ENCODE peak calls at places on chromosomes 1 and 21, in five cellular contexts. E is type B pancreatic cell, U is nephron progenitor cell, P is fibroblast of mammary gland, T is AG09309. F is an unnamed sample.

GRCh38 chr1:70044832-70045231 is 160.5 kb downstream of the LRRC40 start:
- DNase-seq in E (no peak), U (no peak), P (peak; percentile 77), T (peak; percentile 47), F (peak; percentile 60)

GRCh38 chr21:38267136-38267535 is 10.3 kb downstream of the KCNJ15 start:
- DNase-seq in E (no peak), U (no peak), P (peak; percentile 97), T (no peak), F (no peak)

GRCh38 chr1:2812939-2813653 is 11.6 kb upstream of the TTC34 start:
- DNase-seq in E (no peak), U (no peak), P (no peak), T (no peak), F (no peak)

GRCh38 chr1:101253976-101254660 is 17.3 kb downstream of the S1PR1 start:
- DNase-seq in E (no peak), U (no peak), P (peak; percentile 89), T (peak; percentile 55), F (peak; percentile 87)

GRCh38 chr1:52119722-52120121 is 22.2 kb upstream of the ZFYVE9 start:
- DNase-seq in E (no peak), U (no peak), P (no peak), T (no peak), F (no peak)

GRCh38 chr1:85818371-85818770 is 110.1 kb upstream of the ZNHIT6 start:
- DNase-seq in E (no peak), U (no peak), P (peak; percentile 63), T (peak; percentile 41), F (peak; percentile 52)

GRCh38 chr1:37189111-37189510 is 154.8 kb upstream of the GRIK3 start:
- DNase-seq in E (no peak), U (no peak), P (no peak), T (no peak), F (no peak)

GRCh38 chr1:183632964-183633363 is 2.6 kb downstream of the ARPC5 start:
- DNase-seq in E (no peak), U (no peak), P (no peak), T (no peak), F (no peak)

GRCh38 chr1:184167352-184167751 is 115.8 kb downstream of the TSEN15 start:
- DNase-seq in E (no peak), U (no peak), P (no peak), T (no peak), F (no peak)

GRCh38 chr1:221611930-221612777 is 129.7 kb downstream of the DUSP10 start:
- DNase-seq in E (no peak), U (no peak), P (peak; percentile 92), T (peak; percentile 61), F (peak; percentile 86)

GRCh38 chr1:87292684-87293493 is 35.8 kb upstream of the LMO4 start:
- DNase-seq in E (no peak), U (peak; percentile 77), P (peak; percentile 64), T (peak; percentile 4), F (peak; percentile 24)

GRCh38 chr1:194342484-194343262 is 1156.3 kb upstream of the B3GALT2 start:
- DNase-seq in E (no peak), U (peak; percentile 6), P (no peak), T (no peak), F (no peak)
- TF ChIP-seq CTCF in E (peak; percentile 40), U (peak; percentile 31), P (no peak), T (no peak), F (peak; percentile 26)

DNA sequence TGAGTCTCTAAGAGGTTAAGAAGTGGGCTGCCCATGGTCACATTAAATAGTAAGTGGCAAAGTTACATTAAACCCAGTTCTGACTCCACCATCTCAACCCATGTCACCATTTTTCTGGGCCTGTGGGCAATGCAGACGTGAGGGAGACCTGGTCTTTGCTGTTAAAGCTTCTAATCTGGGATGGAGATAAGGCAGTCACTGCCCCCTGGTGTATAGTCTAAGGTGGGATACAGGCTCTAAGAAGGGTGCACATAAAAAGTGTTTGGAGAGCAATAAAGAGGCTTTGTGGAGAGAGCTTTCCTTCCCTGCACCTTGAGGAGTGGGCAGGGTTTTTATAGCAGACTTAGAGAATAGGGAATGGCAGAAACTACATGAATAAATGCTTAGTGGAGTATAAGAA is 141.3 kb downstream of the ROR1 start:
- DNase-seq in E (no peak), U (no peak), P (peak; percentile 48), T (no peak), F (no peak)
- TF ChIP-seq CTCF in E (peak; percentile 58), U (peak; percentile 26), P (peak; percentile 35), T (peak; percentile 43), F (peak; percentile 68)

GRCh38 chr1:58932820-58933598 is 149.2 kb upstream of the JUN start:
- DNase-seq in E (no peak), U (no peak), P (peak; percentile 83), T (peak; percentile 66), F (peak; percentile 78)
- TF ChIP-seq CTCF in E (no peak), U (no peak), P (no peak), T (no peak), F (no peak)

DNA sequence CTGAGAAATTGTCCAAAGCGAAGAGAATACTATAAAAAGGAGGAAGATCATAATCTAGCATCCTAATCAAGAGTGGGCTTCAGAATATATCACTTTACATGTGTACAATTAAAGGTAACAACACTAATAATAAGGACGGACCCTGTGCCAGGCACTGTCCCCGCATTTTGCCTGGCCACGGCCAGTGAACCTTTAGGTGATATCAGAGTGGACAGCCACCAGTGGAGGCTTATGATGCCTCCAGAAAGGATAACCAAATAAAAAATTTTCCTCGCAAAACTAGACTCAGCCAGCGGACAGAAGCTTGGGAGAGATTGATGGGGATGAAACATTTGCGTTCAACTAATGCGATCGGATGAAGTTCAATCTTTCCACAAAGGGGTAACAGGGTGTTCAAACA is 436.4 kb downstream of the NPHP4 start:
- DNase-seq in E (no peak), U (no peak), P (no peak), T (no peak), F (no peak)
- TF ChIP-seq CTCF in E (no peak), U (no peak), P (no peak), T (no peak), F (no peak)

GRCh38 chr1:46673749-46674182 is 2.1 kb downstream of the TEX38 start:
- DNase-seq in E (no peak), U (no peak), P (peak; percentile 52), T (no peak), F (peak; percentile 22)

GRCh38 chr1:46670134-46670533 is 1.5 kb upstream of the TEX38 start:
- DNase-seq in E (no peak), U (no peak), P (no peak), T (no peak), F (no peak)

GRCh38 chr1:46671554-46671953 is at the start of gene TEX38:
- DNase-seq in E (no peak), U (no peak), P (no peak), T (no peak), F (no peak)

GRCh38 chr1:46665983-46666382 is 2.2 kb downstream of the ATPAF1 start:
- DNase-seq in E (no peak), U (no peak), P (no peak), T (no peak), F (no peak)

DNA sequence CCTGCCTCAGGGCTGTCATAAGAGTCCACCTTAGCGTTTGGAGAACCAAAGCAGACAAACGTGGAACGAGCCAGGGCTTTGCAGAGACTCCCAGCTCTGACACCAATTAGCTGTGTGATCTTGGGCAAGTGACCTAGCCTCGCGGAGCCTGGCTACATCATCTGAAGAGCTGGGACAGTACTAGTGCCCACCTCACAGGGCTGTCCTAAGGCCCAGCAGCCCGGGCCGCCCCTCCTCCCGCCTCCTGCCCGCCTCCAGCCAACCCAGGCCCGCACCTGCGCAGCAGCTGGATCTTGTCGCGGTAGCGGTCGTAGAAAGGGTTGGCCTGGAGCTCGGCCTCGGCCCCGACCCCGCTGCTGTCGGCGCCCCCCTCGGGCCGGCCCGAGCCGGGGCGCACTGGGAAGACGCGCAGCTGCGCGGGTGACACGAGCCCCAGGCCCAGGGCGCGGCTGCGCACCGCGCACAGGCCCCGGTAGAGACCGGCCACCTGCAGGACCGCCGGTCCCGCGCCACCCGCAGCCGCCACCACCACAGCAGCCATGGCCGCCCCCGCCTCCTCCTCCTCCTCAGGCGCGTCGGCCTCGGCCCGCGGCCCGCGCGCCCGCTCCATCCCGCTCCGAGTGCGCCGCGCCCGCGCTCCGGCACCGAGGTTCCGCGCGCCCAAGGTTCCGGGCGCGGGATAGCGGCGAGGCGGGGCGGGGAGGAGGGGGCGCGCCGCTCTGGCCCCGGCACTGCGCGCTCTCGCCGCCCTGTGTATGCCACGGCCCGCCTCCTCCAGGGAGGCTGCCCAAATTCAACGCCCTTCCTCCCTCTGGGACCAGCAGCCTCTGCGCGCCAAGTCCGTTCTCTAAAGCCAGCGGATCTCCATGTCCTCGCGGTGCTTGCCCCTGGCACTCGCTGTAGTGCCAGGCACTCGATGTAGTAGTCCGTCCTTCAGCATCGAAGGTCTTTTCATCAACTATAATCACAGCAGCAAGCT is at the start of gene ATPAF1:
- DNase-seq in E (peak; percentile 77), U (peak; percentile 80), P (peak; percentile 78), T (peak; percentile 28), F (peak; percentile 9)
- TF ChIP-seq CTCF in E (no peak), U (no peak), P (no peak), T (no peak), F (no peak)

GRCh38 chr21:36388835-36389234 is 3.6 kb downstream of the CHAF1B start:
- DNase-seq in E (peak; percentile 55), U (peak; percentile 18), P (no peak), T (no peak), F (no peak)
- TF ChIP-seq CTCF in E (peak; percentile 43), U (no peak), P (no peak), T (no peak), F (peak; percentile 29)

DNA sequence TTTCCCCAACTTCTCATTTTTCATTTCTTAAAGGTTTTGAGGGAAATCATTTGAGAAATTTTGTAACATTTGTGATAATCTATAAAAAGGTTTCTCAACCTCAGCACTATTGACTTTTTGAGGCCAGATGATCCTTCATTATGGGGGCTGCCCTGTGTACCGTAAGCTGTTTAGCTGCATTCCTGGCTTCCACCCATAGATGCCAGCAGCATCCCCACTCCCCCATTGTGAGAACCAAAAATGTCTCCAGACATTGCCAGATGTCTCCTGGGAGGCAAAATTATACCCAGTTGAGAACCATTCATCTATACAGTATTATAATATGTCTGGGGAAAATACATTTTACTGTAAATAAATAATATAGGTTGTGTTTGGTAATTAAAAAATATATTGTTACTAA is 146.0 kb downstream of the PBX1 start:
- DNase-seq in E (no peak), U (no peak), P (peak; percentile 25), T (no peak), F (no peak)
- TF ChIP-seq CTCF in E (peak; percentile 60), U (peak; percentile 38), P (peak; percentile 19), T (no peak), F (peak; percentile 10)

GRCh38 chr1:156750932-156751723 is at the start of gene HDGF:
- DNase-seq in E (no peak), U (peak; percentile 61), P (no peak), T (no peak), F (no peak)

GRCh38 chr1:156754219-156754618 is 2.7 kb upstream of the HDGF start:
- DNase-seq in E (no peak), U (no peak), P (no peak), T (no peak), F (no peak)

GRCh38 chr1:156752843-156753486 is 1.5 kb upstream of the HDGF start:
- DNase-seq in E (no peak), U (no peak), P (no peak), T (no peak), F (peak; percentile 53)

GRCh38 chr1:156750191-156750931 is 1.1 kb downstream of the HDGF start:
- DNase-seq in E (no peak), U (no peak), P (peak; percentile 58), T (no peak), F (no peak)

GRCh38 chr1:156751724-156752481 is 428 bp upstream of the HDGF start:
- DNase-seq in E (peak; percentile 97), U (peak; percentile 95), P (peak; percentile 92), T (peak; percentile 76), F (peak; percentile 94)
- TF ChIP-seq CTCF in E (no peak), U (no peak), P (no peak), T (no peak), F (peak; percentile 24)

F was measured in HFFc6.